ENCODE peak calls at places on chromosomes 13 and 19, in five cellular contexts. P is GM23338, R is sigmoid colon, V is suprapubic skin, M is stomach. O is an unnamed sample.
A peak's percentile ranks its signal among the peaks of the same experiment; 100 is the strongest.

GRCh38 chr13:23615677-23616076 is 45.5 kb downstream of the TNFRSF19 start:
- DNase-seq in R (no peak), V (no peak), M (no peak), P (no peak), O (no peak)

GRCh38 chr19:45564131-45564780 is 20.3 kb downstream of the OPA3 start:
- DNase-seq in M (no peak), P (peak; percentile 75), V (no peak), R (no peak), O (no peak)

GRCh38 chr13:43242040-43242439 is 218.7 kb downstream of the DNAJC15 start:
- DNase-seq in M (no peak), P (no peak), R (no peak), V (no peak), O (no peak)

GRCh38 chr19:10551698-10552301 is 8.1 kb downstream of the ATG4D start:
- DNase-seq in M (peak; percentile 32), P (peak; percentile 69), V (no peak), R (no peak), O (no peak)

GRCh38 chr13:32426191-32426980 is 1.5 kb downstream of the N4BP2L1 start:
- DNase-seq in M (no peak), P (no peak), V (no peak), R (no peak), O (no peak)

GRCh38 chr19:42242512-42243409 is at the start of gene GSK3A:
- DNase-seq in V (peak; percentile 99), R (peak; percentile 99), M (peak; percentile 98), P (peak; percentile 99), O (peak; percentile 99)

GRCh38 chr13:39963612-39964011 is 308.1 kb downstream of the COG6 start:
- DNase-seq in P (no peak), V (no peak), R (no peak), M (no peak), O (no peak)

GRCh38 chr13:43285891-43286602 is 262.7 kb downstream of the DNAJC15 start:
- DNase-seq in M (no peak), P (no peak), R (no peak), V (no peak), O (no peak)

GRCh38 chr13:27442071-27442647 is 8.2 kb downstream of the MTIF3 start:
- DNase-seq in P (peak; percentile 54), M (no peak), R (no peak), V (no peak), O (no peak)

GRCh38 chr13:36919206-36919832 is 719 bp downstream of the SMAD9 start:
- DNase-seq in M (peak; percentile 39), P (peak; percentile 76), V (no peak), R (peak; percentile 68), O (peak; percentile 55)

GRCh38 chr19:7461841-7462629 is 26.8 kb downstream of the PEX11G start:
- DNase-seq in R (no peak), M (no peak), P (peak; percentile 66), V (no peak), O (no peak)

DNA sequence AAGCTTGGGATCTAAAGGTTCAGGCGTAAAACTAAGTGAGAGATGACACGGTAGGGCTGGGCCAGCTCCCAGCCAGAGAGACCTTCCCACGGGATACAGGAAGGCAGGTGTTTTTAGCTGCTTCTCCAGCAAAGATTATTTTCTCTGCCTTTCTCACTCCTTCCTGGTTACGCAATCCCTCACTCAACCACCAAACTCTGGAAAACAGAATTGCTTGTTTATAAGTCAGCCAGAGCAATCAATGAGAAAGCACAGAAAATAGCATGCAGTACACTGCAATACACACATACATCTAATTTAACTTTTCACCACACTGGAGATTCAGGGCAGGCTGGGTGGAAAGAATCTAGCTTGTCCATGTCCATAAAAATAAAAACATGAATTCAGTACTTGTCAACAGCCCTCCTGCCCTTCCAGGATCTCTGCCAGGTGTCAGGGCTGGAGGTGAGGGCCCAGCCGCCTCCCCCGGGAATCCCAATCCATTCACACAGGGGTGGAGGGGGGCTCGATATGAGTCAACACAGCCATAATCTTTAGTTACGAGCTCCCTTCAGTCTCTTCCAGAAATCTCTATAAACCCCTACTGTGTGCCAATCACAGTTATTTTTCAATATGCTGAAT is 12.2 kb downstream of the RHPN2 start:
- DNase-seq in P (no peak), M (peak; percentile 37), R (no peak), V (no peak), O (peak; percentile 27)
- H3K27ac ChIP-seq in P (peak overlapping the region; percentile 20), M (peak overlapping the region; percentile 52), R (peak overlapping the region; percentile 7), V (no peak overlapping the region), O (peak overlapping the region; percentile 72)

DNA sequence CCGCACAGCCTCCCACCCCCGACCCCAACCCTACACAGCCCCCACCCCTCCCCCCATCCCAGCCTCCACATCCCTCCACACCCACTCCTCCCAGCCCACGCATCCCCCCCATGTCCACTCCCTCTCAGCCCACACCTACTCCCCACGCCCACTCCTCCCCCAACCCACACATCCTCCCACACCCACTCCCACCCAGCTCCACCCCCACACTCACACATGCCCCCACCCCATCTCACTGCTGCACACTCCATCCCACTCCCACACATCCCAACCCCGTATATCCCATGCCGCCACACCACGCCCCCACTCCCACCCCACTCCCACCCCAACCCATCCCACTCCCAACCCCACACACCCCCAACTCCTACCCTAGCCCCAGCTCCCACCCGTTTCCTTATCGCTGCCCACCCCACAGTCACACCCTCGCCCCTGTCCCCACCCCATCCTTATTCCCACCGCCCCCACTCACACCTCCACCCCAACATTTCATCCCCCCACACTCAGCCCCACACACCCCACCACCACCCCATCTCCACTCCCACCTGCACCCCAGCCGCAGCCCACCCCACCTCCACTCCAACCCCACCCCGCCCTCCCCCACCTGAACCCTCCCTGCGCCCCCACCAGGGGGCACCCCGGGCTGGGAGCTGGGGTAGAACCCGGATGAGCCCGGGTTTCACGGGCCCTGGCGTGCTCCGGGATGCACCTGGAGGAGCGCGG is 809 bp downstream of the TDRD12 start:
- DNase-seq in V (no peak), R (no peak), M (no peak), P (peak; percentile 40), O (no peak)
- TF ChIP-seq POLR2AphosphoS5 in V (no peak), R (no peak), M (no peak), P (no peak), O (no peak)

DNA sequence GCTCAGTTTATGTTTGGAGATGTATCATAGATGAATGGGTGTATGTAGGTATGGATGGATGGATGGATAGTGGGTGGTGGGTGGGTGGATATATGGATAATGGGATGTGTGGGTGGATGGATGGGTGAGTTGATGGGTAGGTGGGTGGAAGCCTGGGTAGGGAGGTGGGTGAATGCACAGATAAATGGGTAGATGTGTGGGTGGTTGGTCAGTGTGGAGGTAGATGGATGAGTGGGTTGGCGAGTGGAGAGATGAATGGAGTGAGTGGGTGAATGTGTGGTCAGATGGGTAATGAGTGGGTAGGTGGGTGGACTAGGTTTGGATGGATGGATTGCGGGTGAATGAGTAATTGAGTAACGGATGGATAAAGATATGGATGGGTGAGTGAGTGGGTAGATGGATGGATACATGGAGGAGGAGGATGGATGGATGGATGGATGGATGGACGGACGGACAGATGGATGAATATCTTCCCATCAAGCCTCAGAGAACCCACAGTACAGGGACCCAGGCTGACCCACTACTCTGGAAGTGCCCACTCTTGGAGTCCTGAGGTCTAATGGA is 13.4 kb downstream of the MEIS3 start:
- DNase-seq in V (no peak), P (no peak), M (no peak), R (no peak), O (no peak)
- H3K4me1 ChIP-seq in V (peaks cover 3% of the 10 kb centered on the region), P (peaks cover 11% of the 10 kb centered on the region), M (no peaks in the 10 kb centered on the region), R (no peaks in the 10 kb centered on the region), O (no peaks in the 10 kb centered on the region)

GRCh38 chr13:90027409-90027808 is 1320.1 kb upstream of the MIR17HG start:
- DNase-seq in P (no peak), R (no peak), V (no peak), M (no peak), O (no peak)

GRCh38 chr13:90032841-90033493 is 1314.5 kb upstream of the MIR17HG start:
- DNase-seq in R (peak; percentile 40), V (no peak), M (no peak), P (peak; percentile 20), O (no peak)
- H3K27ac ChIP-seq in R (no peak overlapping the region), V (no peak overlapping the region), M (no peak overlapping the region), P (no peak overlapping the region), O (no peak overlapping the region)